ENCODE peak calls at places on chromosome 15, in seven cellular contexts. S is Daoy; R is NCI-H748 treated with DMSO at 0.1 percent for 48 hours; A is foreskin melanocyte; N is stimulated activated CD4-positive, alpha-beta T cell treated with anti-CD3 and anti-CD28 coated beads, Interleukin-1b, Interleukin-23, amount 100 ng/mL, for 48 hours; E is mesendoderm; K is kidney tubule cell. M is an unnamed sample.

GRCh38 chr15:36571301-36571700 is 8.1 kb upstream of the CDIN1 start:
- DNase-seq in R (no peak), A (no peak), S (no peak), K (no peak), N (no peak), E (no peak), M (no peak)

GRCh38 chr15:69067296-69067695 is 52.8 kb downstream of the NOX5 start:
- DNase-seq in R (no peak), K (no peak), A (no peak), S (no peak), E (no peak), N (no peak), M (no peak)

GRCh38 chr15:88061452-88061851 is 195.1 kb downstream of the NTRK3 start:
- DNase-seq in A (no peak), S (peak; percentile 25), K (no peak), N (no peak), R (no peak), E (no peak), M (no peak)

GRCh38 chr15:64842099-64842940 is 605 bp downstream of the PLEKHO2 start:
- DNase-seq in A (no peak), N (peak; percentile 22), E (peak; percentile 51), K (peak; percentile 35), S (peak; percentile 42), R (no peak), M (no peak)

GRCh38 chr15:78866824-78867223 is 5.9 kb upstream of the MORF4L1 start:
- DNase-seq in N (no peak), K (no peak), E (no peak), R (no peak), S (no peak), A (no peak), M (no peak)

GRCh38 chr15:51086409-51086808 is 8.3 kb downstream of the TNFAIP8L3 start:
- DNase-seq in E (no peak), K (no peak), R (no peak), A (no peak), N (no peak), S (no peak), M (no peak)

GRCh38 chr15:85897207-85897817 is 102.6 kb upstream of the KLHL25 start:
- DNase-seq in R (no peak), S (no peak), N (no peak), A (no peak), E (peak; percentile 46), K (no peak), M (no peak)

GRCh38 chr15:73442968-73443367 is at the start of gene REC114:
- DNase-seq in K (no peak), N (no peak), S (no peak), R (no peak), A (no peak), E (no peak), M (no peak)

GRCh38 chr15:76116138-76116885 is 56.5 kb downstream of the TMEM266 start:
- DNase-seq in R (no peak), S (no peak), N (no peak), K (no peak), A (no peak), E (peak; percentile 95), M (no peak)

GRCh38 chr15:98785796-98786581 is 137.7 kb downstream of the IGF1R start:
- DNase-seq in E (peak; percentile 80), S (no peak), A (no peak), N (peak; percentile 30), R (no peak), K (peak; percentile 73), M (no peak)

GRCh38 chr15:101614761-101615160 is 37.4 kb downstream of the TM2D3 start:
- DNase-seq in S (no peak), E (peak; percentile 3), K (no peak), A (no peak), N (no peak), R (no peak), M (no peak)

M was measured in MCF 10A.